ENCODE peak calls at places on chromosomes 3 and 15, in nine cellular contexts. S, R, V, I, K, W, U, Y and Z are unnamed samples.

GRCh38 chr15:88419830-88420229 is 47.4 kb downstream of the MRPL46 start:
- DNase-seq in S (no peak), R (no peak), V (no peak), I (no peak), K (no peak), W (no peak), U (no peak), Y (no peak), Z (no peak)

GRCh38 chr3:30826381-30827061 is 67.9 kb downstream of the GADL1 start:
- DNase-seq in S (no peak), R (no peak), V (no peak), I (no peak), K (no peak), W (peak; percentile 20), U (no peak), Y (no peak), Z (no peak)

GRCh38 chr3:189982299-189982945 is 138.3 kb downstream of the P3H2 start:
- DNase-seq in S (no peak), R (no peak), V (no peak), I (no peak), K (no peak), W (no peak), U (no peak), Y (no peak), Z (no peak)

GRCh38 chr3:17444865-17445264 is 297.6 kb downstream of the TBC1D5 start:
- DNase-seq in S (no peak), R (no peak), V (no peak), I (no peak), K (no peak), W (no peak), U (no peak), Y (no peak), Z (no peak)

GRCh38 chr3:101803152-101803782 is 24.3 kb downstream of the NXPE3 start:
- DNase-seq in S (peak; percentile 37), R (no peak), V (peak; percentile 51), I (no peak), K (peak; percentile 61), W (peak; percentile 55), U (peak; percentile 88), Y (no peak), Z (peak; percentile 47)

GRCh38 chr3:158107508-158108095 is 1.4 kb upstream of the SHOX2 start:
- DNase-seq in S (no peak), R (no peak), V (no peak), I (no peak), K (no peak), W (peak; percentile 33), U (no peak), Y (no peak), Z (no peak)

GRCh38 chr3:69326821-69327433 is 59.0 kb downstream of the FRMD4B start:
- DNase-seq in S (no peak), R (no peak), V (no peak), I (no peak), K (no peak), W (peak; percentile 44), U (no peak), Y (no peak), Z (peak; percentile 67)

GRCh38 chr3:32684029-32684799 is 774 bp upstream of the CNOT10 start:
- DNase-seq in S (no peak), R (no peak), V (no peak), I (no peak), K (no peak), W (no peak), U (no peak), Y (no peak), Z (no peak)

GRCh38 chr15:61228025-61228901 is 839 bp downstream of the RORA start:
- DNase-seq in S (no peak), R (peak; percentile 46), V (no peak), I (no peak), K (no peak), W (no peak), U (peak; percentile 27), Y (no peak), Z (no peak)

GRCh38 chr3:197749601-197750395 is at the start of gene FYTTD1:
- DNase-seq in S (peak; percentile 84), R (peak; percentile 95), V (peak; percentile 93), I (peak; percentile 84), K (peak; percentile 93), W (peak; percentile 87), U (peak; percentile 93), Y (peak; percentile 89), Z (peak; percentile 87)

GRCh38 chr15:30925686-30926085 is 22.0 kb downstream of the FAN1 start:
- DNase-seq in S (no peak), R (no peak), V (no peak), I (no peak), K (no peak), W (no peak), U (no peak), Y (no peak), Z (no peak)

DNA sequence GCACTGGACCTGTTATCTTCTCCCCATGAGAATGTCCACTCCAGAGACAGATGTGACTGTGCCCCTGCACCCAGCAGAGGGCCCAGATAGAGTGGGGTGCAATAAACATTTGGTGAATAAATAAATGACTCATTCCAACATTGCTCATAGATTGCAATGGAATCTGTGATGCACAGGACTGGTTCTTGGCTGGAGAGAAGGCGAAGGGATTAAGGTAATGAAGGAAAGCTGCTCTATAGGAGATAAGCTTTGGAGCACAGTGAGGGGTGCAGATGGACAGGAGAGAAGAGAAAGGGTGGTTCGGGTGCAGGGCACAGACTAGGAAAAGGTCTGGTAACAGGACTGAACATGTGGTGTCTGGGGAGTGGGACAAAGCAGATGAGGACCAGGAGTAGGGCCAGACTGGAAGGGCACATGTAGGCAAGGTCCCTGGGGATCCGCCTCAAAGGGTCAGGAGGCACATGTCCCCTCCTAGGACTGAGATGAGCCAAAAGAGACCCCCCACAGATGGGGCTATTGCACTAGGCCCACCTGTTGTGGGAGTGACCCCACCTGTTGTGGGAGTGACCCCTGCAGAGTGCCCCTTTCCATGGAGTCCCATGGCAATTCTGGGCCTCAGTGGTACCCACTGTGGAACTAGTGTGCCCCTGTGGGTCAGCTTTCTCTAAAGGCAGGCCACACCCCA is 17.5 kb upstream of the POC1A start:
- DNase-seq in S (no peak), R (peak; percentile 22), V (no peak), I (no peak), K (no peak), W (no peak), U (no peak), Y (no peak), Z (no peak)
- H3K4me1 ChIP-seq in S (no peaks in the 10 kb centered on the region), R (peaks cover under 1% of the 10 kb centered on the region), V (no peaks in the 10 kb centered on the region), I (peaks cover 2% of the 10 kb centered on the region), K (no peaks in the 10 kb centered on the region), W (no peaks in the 10 kb centered on the region), U (no peaks in the 10 kb centered on the region), Y (peaks cover 1% of the 10 kb centered on the region), Z (no peaks in the 10 kb centered on the region)

GRCh38 chr3:52537726-52538421 is 1.5 kb downstream of the UQCC5 start:
- DNase-seq in S (no peak), R (no peak), V (no peak), I (no peak), K (no peak), W (no peak), U (no peak), Y (no peak), Z (peak; percentile 9)
- H3K4me3 ChIP-seq in S (peak overlapping the region; percentile 79), R (peak overlapping the region; percentile 68), V (no peak overlapping the region), I (peak overlapping the region; percentile 76), K (no peak overlapping the region), W (peak overlapping the region; percentile 37), U (peak overlapping the region; percentile 68), Y (peak overlapping the region; percentile 68), Z (peak overlapping the region; percentile 96)

GRCh38 chr3:63911395-63911900 is 735 bp downstream of the SCAANT1 start:
- DNase-seq in S (no peak), R (no peak), V (no peak), I (no peak), K (no peak), W (no peak), U (no peak), Y (no peak), Z (no peak)

GRCh38 chr3:63912768-63913588 is 795 bp upstream of the SCAANT1 start:
- DNase-seq in S (peak; percentile 35), R (peak; percentile 82), V (peak; percentile 81), I (peak; percentile 73), K (peak; percentile 79), W (peak; percentile 43), U (peak; percentile 22), Y (peak; percentile 48), Z (peak; percentile 54)

GRCh38 chr3:63914312-63914711 is 2.1 kb upstream of the SCAANT1 start:
- DNase-seq in S (no peak), R (no peak), V (peak; percentile 61), I (peak; percentile 79), K (peak; percentile 80), W (peak; percentile 15), U (no peak), Y (peak; percentile 30), Z (no peak)

GRCh38 chr3:63910873-63911272 is 1.3 kb downstream of the SCAANT1 start:
- DNase-seq in S (no peak), R (no peak), V (no peak), I (no peak), K (no peak), W (peak; percentile 17), U (no peak), Y (no peak), Z (peak; percentile 62)

DNA sequence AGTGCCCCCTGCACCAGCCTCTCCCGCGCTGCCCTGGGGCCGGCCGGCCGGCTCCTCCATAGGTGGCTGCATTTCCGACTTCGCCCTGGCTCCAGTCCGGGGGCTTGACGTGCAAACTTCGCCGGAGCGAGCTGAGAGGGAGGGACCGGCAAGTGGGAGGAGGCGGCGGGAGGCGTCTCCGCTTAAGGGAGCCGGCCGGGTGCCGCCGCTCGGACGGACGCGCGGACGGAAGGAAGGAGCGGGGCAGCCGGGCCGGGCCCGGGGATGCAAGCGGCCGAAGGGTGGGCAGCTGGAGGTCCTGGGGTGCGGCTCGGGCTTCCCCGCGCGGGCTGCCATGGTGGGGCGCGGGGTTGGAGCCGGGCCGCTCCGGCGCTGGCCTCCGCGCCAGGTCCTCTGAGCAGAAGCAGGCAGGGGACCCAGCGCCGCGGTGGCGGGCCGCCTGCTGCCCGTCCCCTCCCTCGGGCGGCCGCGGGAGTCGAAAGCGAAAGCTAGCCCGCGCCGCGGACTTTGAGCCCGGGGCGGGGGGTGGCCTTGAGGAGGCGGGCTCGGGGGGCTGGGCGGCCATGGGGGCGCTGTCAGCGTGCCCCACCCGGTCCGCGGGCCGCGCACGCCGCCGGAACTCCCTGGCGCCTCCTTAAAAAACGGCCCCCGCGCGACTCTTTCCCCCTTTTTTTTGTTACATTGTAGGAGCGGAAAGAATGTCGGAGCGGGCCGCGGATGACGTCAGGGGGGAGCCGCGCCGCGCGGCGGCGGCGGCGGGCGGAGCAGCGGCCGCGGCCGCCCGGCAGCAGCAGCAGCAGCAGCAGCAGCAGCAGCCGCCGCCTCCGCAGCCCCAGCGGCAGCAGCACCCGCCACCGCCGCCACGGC is at the start of gene SCAANT1:
- DNase-seq in S (peak; percentile 74), R (peak; percentile 94), V (peak; percentile 92), I (peak; percentile 80), K (peak; percentile 93), W (peak; percentile 86), U (peak; percentile 94), Y (peak; percentile 92), Z (peak; percentile 89)
- H3K4me1 ChIP-seq in S (peaks cover 15% of the 10 kb centered on the region), R (peaks cover 34% of the 10 kb centered on the region), V (peaks cover 41% of the 10 kb centered on the region), I (peaks cover 6% of the 10 kb centered on the region), K (peaks cover 51% of the 10 kb centered on the region), W (peaks cover 24% of the 10 kb centered on the region), U (peaks cover 11% of the 10 kb centered on the region), Y (peaks cover 29% of the 10 kb centered on the region), Z (peaks cover 21% of the 10 kb centered on the region)

DNA sequence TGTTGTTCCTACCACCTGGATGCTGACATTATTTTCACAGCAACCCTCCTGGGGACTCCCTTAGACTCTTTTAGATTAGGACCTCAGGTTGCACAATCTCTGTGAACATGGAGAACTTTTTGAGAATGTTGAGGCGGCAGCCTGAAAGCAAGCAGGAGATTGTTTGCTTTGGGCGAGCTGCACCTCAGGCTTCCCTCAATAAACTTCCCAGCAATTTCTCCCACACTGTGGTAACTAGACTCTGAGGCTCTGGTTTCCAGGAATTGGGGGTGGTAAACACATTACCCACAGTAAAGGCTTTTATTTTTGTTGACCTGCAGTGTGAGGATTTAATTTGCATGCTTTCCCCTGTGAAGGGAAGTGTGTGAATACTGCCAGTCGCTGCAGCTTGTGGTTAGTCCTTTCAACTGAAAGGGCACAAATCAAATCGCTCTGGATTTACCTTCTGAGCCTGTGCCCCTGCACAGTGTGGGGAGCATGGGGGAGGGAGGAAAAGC is 35.2 kb upstream of the SIAH2 start:
- DNase-seq in S (no peak), R (no peak), V (peak; percentile 14), I (no peak), K (peak; percentile 67), W (no peak), U (no peak), Y (no peak), Z (no peak)
- H3K4me3 ChIP-seq in S (no peak overlapping the region), R (no peak overlapping the region), V (no peak overlapping the region), I (no peak overlapping the region), K (no peak overlapping the region), W (no peak overlapping the region), U (no peak overlapping the region), Y (no peak overlapping the region), Z (no peak overlapping the region)